ENCODE peak calls at places on chromosome 22, in six cellular contexts. G, V, Z, Q, N and D are unnamed samples.

GRCh38 chr22:23565288-23565941 is 14.7 kb downstream of the IGLL1 start:
- DNase-seq in G (no peak), V (peak), Z (no peak), Q (peak), N (no peak), D (no peak)

GRCh38 chr22:25728064-25728463 is 13.9 kb upstream of the MYO18B start:
- DNase-seq in G (no peak), V (no peak), Z (no peak), Q (peak), N (no peak), D (no peak)

GRCh38 chr22:29382575-29383328 is 5.6 kb downstream of the AP1B1 start:
- DNase-seq in G (no peak), V (no peak), Z (no peak), Q (no peak), N (no peak), D (no peak)

GRCh38 chr22:41191467-41191866 is 13.6 kb upstream of the L3MBTL2 start:
- DNase-seq in G (no peak), V (no peak), Z (no peak), Q (no peak), N (no peak), D (no peak)

GRCh38 chr22:19851291-19852176 is 3.1 kb downstream of the GNB1L start:
- DNase-seq in G (peak), V (no peak), Z (no peak), Q (no peak), N (no peak), D (no peak)

GRCh38 chr22:24564376-24565058 is 8.7 kb downstream of the SNRPD3 start:
- DNase-seq in G (no peak), V (no peak), Z (peak), Q (no peak), N (no peak), D (no peak)

GRCh38 chr22:23450434-23450795 is 129.7 kb downstream of the IGLL1 start:
- DNase-seq in G (no peak), V (no peak), Z (no peak), Q (no peak), N (no peak), D (no peak)

GRCh38 chr22:26690654-26691376 is 33.4 kb downstream of the MIAT start:
- DNase-seq in G (no peak), V (no peak), Z (no peak), Q (no peak), N (no peak), D (no peak)

GRCh38 chr22:50048066-50048765 is 9.9 kb downstream of the TTLL8 start:
- DNase-seq in G (no peak), V (no peak), Z (no peak), Q (no peak), N (no peak), D (no peak)

GRCh38 chr22:23896523-23897186 is 2.5 kb downstream of the MIF start:
- DNase-seq in G (no peak), V (no peak), Z (no peak), Q (no peak), N (no peak), D (no peak)

GRCh38 chr22:23685205-23685784 is 5.5 kb upstream of the RGL4 start:
- DNase-seq in G (no peak), V (peak), Z (no peak), Q (no peak), N (no peak), D (no peak)

GRCh38 chr22:46280999-46281623 is 13.3 kb downstream of the TTC38 start:
- DNase-seq in G (peak), V (no peak), Z (no peak), Q (no peak), N (peak), D (peak)

GRCh38 chr22:41034741-41035140 is 57.7 kb upstream of the EP300 start:
- DNase-seq in G (no peak), V (no peak), Z (no peak), Q (no peak), N (no peak), D (no peak)

GRCh38 chr22:20581503-20582170 is 74.2 kb downstream of the MED15 start:
- DNase-seq in G (peak), V (no peak), Z (no peak), Q (no peak), N (peak), D (no peak)

GRCh38 chr22:21926728-21927127 is 25.9 kb downstream of the PPM1F start:
- DNase-seq in G (no peak), V (no peak), Z (no peak), Q (peak), N (no peak), D (no peak)

GRCh38 chr22:50526849-50527801 is 1.7 kb upstream of the SCO2 start:
- DNase-seq in G (peak), V (peak), Z (peak), Q (peak), N (peak), D (no peak)

GRCh38 chr22:20432244-20432686 is 5.4 kb downstream of the SCARF2 start:
- DNase-seq in G (peak), V (no peak), Z (no peak), Q (no peak), N (no peak), D (no peak)

GRCh38 chr22:17795143-17795542 is 20.9 kb upstream of the BID start:
- DNase-seq in G (no peak), V (no peak), Z (no peak), Q (no peak), N (no peak), D (no peak)

GRCh38 chr22:26529345-26529744 is 17.1 kb upstream of the TFIP11 start:
- DNase-seq in G (no peak), V (peak), Z (no peak), Q (no peak), N (no peak), D (no peak)

GRCh38 chr22:23109441-23109978 is 32.3 kb downstream of the RSPH14 start:
- DNase-seq in G (no peak), V (no peak), Z (no peak), Q (no peak), N (no peak), D (no peak)

GRCh38 chr22:47038206-47038835 is 275.9 kb downstream of the TBC1D22A start:
- DNase-seq in G (peak), V (no peak), Z (no peak), Q (no peak), N (no peak), D (no peak)

GRCh38 chr22:20117656-20118571 is 888 bp upstream of the TRMT2A start:
- DNase-seq in G (peak), V (peak), Z (no peak), Q (no peak), N (peak), D (peak)

GRCh38 chr22:25475554-25476022 is 88.9 kb upstream of the GRK3 start:
- DNase-seq in G (no peak), V (peak), Z (peak), Q (no peak), N (no peak), D (no peak)

GRCh38 chr22:20567371-20567847 is 60.0 kb downstream of the MED15 start:
- DNase-seq in G (no peak), V (peak), Z (no peak), Q (no peak), N (peak), D (no peak)

GRCh38 chr22:24088796-24089195 is 77.7 kb downstream of the CABIN1 start:
- DNase-seq in G (no peak), V (no peak), Z (no peak), Q (peak), N (no peak), D (no peak)

GRCh38 chr22:50141891-50142363 is 28.6 kb upstream of the PANX2 start:
- DNase-seq in G (no peak), V (no peak), Z (no peak), Q (peak), N (no peak), D (no peak)

GRCh38 chr22:27105142-27106025 is 448.0 kb downstream of the MIAT start:
- DNase-seq in G (no peak), V (peak), Z (peak), Q (no peak), N (no peak), D (no peak)

GRCh38 chr22:28909375-28909774 is 26.0 kb downstream of the ZNRF3 start:
- DNase-seq in G (no peak), V (peak), Z (no peak), Q (no peak), N (no peak), D (no peak)

GRCh38 chr22:26587991-26588613 is 1.8 kb downstream of the TPST2 start:
- DNase-seq in G (no peak), V (no peak), Z (no peak), Q (no peak), N (no peak), D (no peak)

GRCh38 chr22:30946354-30946753 is 22.2 kb downstream of the MORC2 start:
- DNase-seq in G (no peak), V (no peak), Z (no peak), Q (no peak), N (no peak), D (no peak)

GRCh38 chr22:30947821-30948454 is 20.6 kb downstream of the MORC2 start:
- DNase-seq in G (no peak), V (peak), Z (no peak), Q (no peak), N (no peak), D (no peak)

GRCh38 chr22:30947163-30947820 is 21.3 kb downstream of the MORC2 start:
- DNase-seq in G (no peak), V (no peak), Z (peak), Q (peak), N (no peak), D (no peak)

GRCh38 chr22:30948930-30949342 is 19.6 kb downstream of the MORC2 start:
- DNase-seq in G (no peak), V (peak), Z (no peak), Q (no peak), N (no peak), D (no peak)

GRCh38 chr22:30949934-30950660 is 18.5 kb downstream of the MORC2 start:
- DNase-seq in G (no peak), V (no peak), Z (no peak), Q (no peak), N (no peak), D (no peak)
- TF ChIP-seq CTCF in G (no peak), V (no peak), Z (no peak), Q (peak), N (no peak), D (no peak)

DNA sequence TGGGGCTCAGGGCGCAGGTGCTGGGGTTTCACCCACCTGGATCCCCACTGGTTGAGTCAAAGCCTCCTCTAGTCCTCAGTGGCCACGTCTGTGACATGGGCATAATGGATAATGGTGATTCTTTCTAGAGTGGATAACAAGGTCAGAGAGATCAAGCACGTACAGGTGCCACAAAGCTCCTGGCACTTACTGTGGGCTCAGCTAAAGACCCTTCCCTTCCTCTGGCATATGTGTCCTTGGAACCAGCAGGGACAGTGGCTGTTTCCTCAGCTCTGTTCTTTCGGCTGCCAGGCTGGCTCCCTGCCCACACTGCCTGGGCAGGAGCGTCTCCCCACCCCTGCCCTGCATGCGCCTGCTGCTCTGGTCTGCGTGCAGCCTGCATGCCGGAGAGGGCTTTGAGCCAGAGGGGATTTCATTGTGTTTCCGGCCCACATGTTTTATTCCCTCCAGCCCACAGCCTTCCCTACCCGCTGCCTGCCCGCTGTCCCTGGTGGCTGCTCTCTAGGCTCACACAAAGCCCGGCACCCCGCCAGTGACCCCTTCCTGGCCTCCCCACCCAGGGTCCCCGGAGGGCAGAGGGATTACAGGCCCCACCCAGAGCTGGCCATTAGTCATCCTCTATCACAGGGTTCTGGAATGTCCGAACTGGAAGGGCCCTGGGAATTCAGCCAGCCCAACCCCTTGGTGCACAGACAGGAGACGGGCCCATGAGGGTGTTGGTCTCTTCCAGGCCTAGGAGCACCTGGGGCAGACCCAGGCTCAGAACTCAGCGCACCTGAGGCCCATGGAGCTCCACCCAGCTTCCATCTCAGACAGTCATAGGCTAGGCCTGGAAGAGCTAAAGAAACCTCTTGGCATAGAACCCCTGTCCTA is 55.3 kb upstream of the GCAT start:
- DNase-seq in G (peak), V (peak), Z (peak), Q (peak), N (no peak), D (no peak)
- TF ChIP-seq CTCF in G (peak), V (no peak), Z (peak), Q (no peak), N (no peak), D (no peak)

DNA sequence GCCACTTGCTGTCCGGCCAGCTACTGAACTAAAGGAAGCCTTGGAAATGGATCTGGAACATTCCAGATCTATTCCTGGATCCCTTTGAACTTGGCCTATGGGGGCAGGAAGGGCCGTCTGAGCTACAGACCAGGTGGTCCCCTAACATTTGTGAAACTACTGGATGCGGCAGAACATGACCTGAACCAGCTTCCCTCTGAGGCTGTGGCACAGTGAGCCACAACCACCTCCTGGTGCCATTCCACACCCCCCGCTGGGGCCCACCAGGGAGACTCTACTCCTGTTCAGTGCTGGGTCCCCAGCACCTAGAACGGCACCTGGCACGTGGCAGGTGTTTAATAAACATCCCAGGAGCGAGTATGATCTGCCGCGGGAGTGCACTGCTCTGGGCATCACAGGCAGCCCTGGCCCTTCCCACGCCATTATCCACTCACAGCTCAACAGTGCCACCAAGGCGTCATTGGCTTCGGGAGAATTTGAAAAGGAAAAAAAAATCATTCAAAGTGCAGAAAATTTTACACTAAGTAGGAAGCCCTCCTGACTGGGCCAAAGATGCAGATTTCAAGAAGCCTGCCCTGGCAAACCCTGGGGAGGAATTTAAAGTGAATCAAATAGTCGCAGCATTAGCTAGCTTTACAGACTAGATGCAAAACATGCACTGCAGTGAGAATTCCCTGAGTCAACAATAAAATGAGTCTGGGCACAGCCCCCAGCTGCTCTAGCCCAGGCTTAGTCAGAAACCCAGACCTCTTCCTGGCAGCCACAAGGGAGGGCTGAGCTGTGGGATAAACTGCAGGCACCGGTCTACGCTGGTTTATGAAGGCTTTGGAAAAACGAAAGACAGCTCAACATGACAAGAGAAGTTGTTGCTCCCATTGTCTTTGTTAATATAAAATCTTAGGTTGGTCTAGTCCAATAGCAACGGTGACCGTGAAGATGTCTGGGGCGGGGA is 14.3 kb upstream of the EFCAB6 start:
- DNase-seq in G (no peak), V (peak), Z (no peak), Q (peak), N (no peak), D (no peak)
- TF ChIP-seq CTCF in G (peak), V (peak), Z (peak), Q (peak), N (no peak), D (no peak)

GRCh38 chr22:37558815-37559214 is 1.5 kb upstream of the CDC42EP1 start:
- DNase-seq in G (no peak), V (no peak), Z (no peak), Q (no peak), N (no peak), D (no peak)

GRCh38 chr22:37560682-37561208 is 465 bp downstream of the CDC42EP1 start:
- DNase-seq in G (peak), V (no peak), Z (peak), Q (peak), N (no peak), D (no peak)

GRCh38 chr22:37561209-37562048 is 1.1 kb downstream of the CDC42EP1 start:
- DNase-seq in G (peak), V (peak), Z (peak), Q (peak), N (peak), D (peak)

GRCh38 chr22:37559521-37559900 is 769 bp upstream of the CDC42EP1 start:
- DNase-seq in G (no peak), V (no peak), Z (no peak), Q (peak), N (no peak), D (no peak)

DNA sequence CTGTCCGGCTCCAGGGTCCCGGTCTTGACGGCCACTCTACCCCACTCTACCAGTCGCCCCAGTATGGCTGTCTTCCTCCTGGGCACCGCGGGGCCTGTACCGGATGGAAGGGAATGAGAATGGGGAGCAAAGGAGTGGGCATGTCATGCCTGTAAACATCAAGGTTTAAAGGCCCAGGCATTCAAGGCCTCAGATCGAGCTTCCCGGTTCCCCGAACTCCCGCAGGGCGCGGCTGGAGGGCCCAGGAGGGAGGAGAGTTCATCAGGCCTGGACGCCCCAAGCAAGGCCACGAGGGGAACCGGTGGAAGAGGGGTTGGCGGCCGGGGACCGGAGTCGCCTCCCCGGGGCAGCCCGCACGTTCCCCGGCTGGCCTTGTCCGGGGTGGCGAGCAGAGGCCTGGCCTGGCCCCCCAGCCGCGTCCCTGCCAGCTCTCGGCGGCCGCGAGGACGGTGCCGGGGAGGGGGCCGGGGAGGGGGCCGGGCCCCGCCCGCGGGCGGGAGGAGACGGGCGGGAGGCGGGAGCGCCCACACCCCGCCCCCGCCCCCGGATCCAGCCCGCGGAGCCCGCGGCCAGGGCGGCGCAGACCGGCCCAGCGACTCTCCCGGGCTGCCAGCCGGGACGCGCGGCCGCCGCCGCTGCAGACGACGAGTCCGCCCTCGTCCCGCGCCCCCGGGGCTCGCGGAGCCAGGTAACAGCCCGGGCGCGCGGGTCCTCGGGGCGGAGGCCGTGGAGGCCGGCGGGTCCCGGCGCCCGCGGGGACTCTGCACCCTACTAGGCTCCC is at the start of gene CDC42EP1:
- DNase-seq in G (peak), V (peak), Z (peak), Q (peak), N (no peak), D (no peak)
- TF ChIP-seq CTCF in G (no peak), V (no peak), Z (no peak), Q (no peak), N (no peak), D (no peak)

GRCh38 chr22:16783930-16784354 is 41.3 kb downstream of the XKR3 start:
- DNase-seq in G (no peak), V (peak), Z (no peak), Q (peak), N (no peak), D (no peak)
- TF ChIP-seq CTCF in G (peak), V (peak), Z (no peak), Q (peak), N (no peak), D (peak)

GRCh38 chr22:48804811-48805301 is 1022.8 kb downstream of the BRD1 start:
- DNase-seq in G (no peak), V (no peak), Z (no peak), Q (no peak), N (no peak), D (no peak)

GRCh38 chr22:48803993-48804810 is 1023.5 kb downstream of the BRD1 start:
- DNase-seq in G (no peak), V (no peak), Z (no peak), Q (peak), N (no peak), D (no peak)

GRCh38 chr22:48806227-48806781 is 1021.4 kb downstream of the BRD1 start:
- DNase-seq in G (no peak), V (no peak), Z (no peak), Q (no peak), N (no peak), D (no peak)

GRCh38 chr22:48807155-48807554 is 1020.5 kb downstream of the BRD1 start:
- DNase-seq in G (no peak), V (no peak), Z (no peak), Q (no peak), N (no peak), D (no peak)

GRCh38 chr22:48805516-48805915 is 1022.2 kb downstream of the BRD1 start:
- DNase-seq in G (no peak), V (no peak), Z (no peak), Q (no peak), N (no peak), D (no peak)
- TF ChIP-seq CTCF in G (no peak), V (no peak), Z (no peak), Q (no peak), N (no peak), D (no peak)

DNA sequence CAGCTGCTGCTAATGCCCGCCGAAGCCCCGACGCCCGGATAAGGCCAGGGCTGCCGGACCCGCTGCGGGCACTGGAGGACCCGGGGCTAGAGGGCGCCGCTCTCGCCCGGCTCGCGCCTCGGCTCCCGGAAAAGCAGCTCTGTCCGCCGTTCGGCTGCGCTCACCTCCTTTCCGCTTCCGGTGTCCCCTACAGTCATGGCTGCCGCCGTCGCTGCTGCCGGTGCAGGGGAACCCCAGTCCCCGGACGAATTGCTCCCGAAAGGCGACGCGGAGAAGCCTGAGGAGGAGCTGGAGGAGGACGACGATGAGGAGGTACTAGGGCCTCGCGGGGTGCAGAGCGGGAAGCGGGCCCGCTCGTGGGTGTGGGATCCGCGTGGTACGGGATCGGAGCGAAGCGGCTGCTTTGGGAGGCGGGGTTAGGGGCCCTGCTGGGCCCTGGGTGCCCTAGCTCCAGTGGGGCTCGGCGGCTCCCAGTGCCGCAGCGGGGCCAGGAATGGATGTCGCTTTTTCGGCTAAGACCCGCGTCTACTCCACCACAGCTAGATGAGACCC is at the start of gene TOMM22:
- DNase-seq in G (peak), V (peak), Z (peak), Q (peak), N (peak), D (peak)
- TF ChIP-seq CTCF in G (peak), V (peak), Z (peak), Q (peak), N (peak), D (peak)

GRCh38 chr22:32474635-32475427 is at the start of gene FBXO7:
- DNase-seq in G (peak), V (peak), Z (peak), Q (peak), N (peak), D (peak)
- TF ChIP-seq CTCF in G (no peak), V (peak), Z (peak), Q (peak), N (peak), D (peak)